ENCODE peak calls at places on chromosomes 6 and 20, in eight cellular contexts. Z, V, I, G, D, B, P and L are unnamed samples.

GRCh38 chr6:159151266-159151855 is 17.8 kb upstream of the FNDC1 start:
- DNase-seq in Z (peak; percentile 41), V (no peak), I (peak; percentile 47), G (peak; percentile 51), D (peak; percentile 73), B (peak; percentile 39), P (peak; percentile 33), L (peak; percentile 73)

GRCh38 chr20:50333856-50334255 is 143.2 kb downstream of the CEBPB start:
- DNase-seq in Z (no peak), V (no peak), I (peak; percentile 26), G (no peak), D (peak; percentile 77), B (peak; percentile 95), P (no peak), L (no peak)

GRCh38 chr6:82467338-82467737 is 103.7 kb downstream of the TPBG start:
- DNase-seq in Z (no peak), V (no peak), I (no peak), G (no peak), D (no peak), B (peak; percentile 1), P (no peak), L (no peak)

GRCh38 chr6:165800337-165800736 is 137.3 kb upstream of the PDE10A start:
- DNase-seq in Z (no peak), V (no peak), I (no peak), G (no peak), D (no peak), B (no peak), P (no peak), L (no peak)

GRCh38 chr20:40683221-40683893 is 5.7 kb downstream of the MAFB start:
- DNase-seq in Z (peak; percentile 47), V (peak; percentile 75), I (no peak), G (no peak), D (peak; percentile 33), B (peak; percentile 24), P (no peak), L (no peak)

GRCh38 chr6:3690506-3690905 is 61.0 kb downstream of the PXDC1 start:
- DNase-seq in Z (no peak), V (no peak), I (no peak), G (no peak), D (no peak), B (no peak), P (no peak), L (no peak)

GRCh38 chr6:72374864-72375263 is 247.0 kb upstream of the KCNQ5 start:
- DNase-seq in Z (no peak), V (no peak), I (no peak), G (no peak), D (peak; percentile 12), B (no peak), P (no peak), L (no peak)

GRCh38 chr20:43642548-43642947 is 24.4 kb upstream of the MYBL2 start:
- DNase-seq in Z (no peak), V (no peak), I (no peak), G (no peak), D (no peak), B (no peak), P (no peak), L (no peak)

GRCh38 chr6:75217203-75217602 is 11.3 kb upstream of the COL12A1 start:
- DNase-seq in Z (no peak), V (no peak), I (no peak), G (no peak), D (peak; percentile 51), B (peak; percentile 63), P (no peak), L (no peak)

DNA sequence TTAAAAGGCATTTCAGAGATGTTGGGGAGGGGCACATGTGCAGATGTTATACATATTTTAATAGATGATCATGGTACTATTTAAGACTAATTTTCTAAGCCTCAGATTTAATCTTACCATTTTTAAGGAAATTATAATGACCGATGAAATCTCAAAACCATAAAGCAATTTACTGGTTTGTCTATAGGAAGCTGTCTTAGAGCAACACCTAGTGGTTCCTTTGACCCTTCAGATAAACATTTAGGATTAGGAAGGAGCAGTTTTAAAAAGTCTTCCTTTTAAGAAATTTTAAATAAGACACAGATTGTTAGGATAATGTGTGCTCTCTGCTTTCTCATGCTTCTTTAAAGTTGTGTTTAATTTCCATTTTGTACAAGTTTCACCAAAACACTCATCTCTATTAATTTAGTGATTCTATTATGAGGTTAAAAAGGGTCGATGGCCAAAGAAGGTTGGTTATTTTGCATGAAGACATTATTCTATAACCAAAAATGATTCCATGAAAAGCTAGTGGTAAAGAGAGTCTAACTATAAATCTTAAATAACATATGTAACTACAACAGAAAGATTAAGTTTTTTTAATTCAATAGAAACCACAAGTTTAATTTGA is 376.4 kb downstream of the HACE1 start:
- DNase-seq in Z (no peak), V (no peak), I (no peak), G (peak; percentile 15), D (no peak), B (no peak), P (no peak), L (no peak)
- TF ChIP-seq CTCF in Z (no peak), V (peak; percentile 34), I (peak; percentile 30), G (peak; percentile 42), D (no peak), B (no peak), P (peak; percentile 12), L (peak; percentile 12)

DNA sequence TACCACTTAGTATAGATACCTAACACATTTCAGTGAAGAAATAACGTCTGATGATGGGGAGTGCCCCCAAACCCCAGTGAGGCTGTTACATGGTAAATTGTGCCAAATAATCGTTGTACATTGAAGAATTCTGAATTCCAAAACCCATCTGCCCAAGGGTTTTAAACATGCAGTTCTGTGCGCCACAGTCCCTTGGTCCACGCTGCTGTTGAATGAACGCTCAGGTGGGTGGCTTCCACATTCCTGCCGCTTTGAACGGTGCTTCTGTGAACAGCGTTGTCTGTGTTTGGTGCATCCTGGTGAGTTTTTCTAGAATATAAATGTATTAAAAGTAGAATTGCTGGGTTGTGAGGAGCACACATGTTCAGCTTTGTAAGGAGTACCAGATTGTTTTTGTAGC is 2.9 kb downstream of the GID8 start:
- DNase-seq in Z (no peak), V (peak; percentile 23), I (no peak), G (no peak), D (no peak), B (no peak), P (no peak), L (no peak)
- H3K36me3 ChIP-seq in Z (peaks cover 8% of the 10 kb centered on the region), V (peaks cover 47% of the 10 kb centered on the region), I (peaks cover 48% of the 10 kb centered on the region), G (peaks cover 29% of the 10 kb centered on the region), D (peaks cover 28% of the 10 kb centered on the region), B (peaks cover 9% of the 10 kb centered on the region), P (no peaks in the 10 kb centered on the region), L (peaks cover 37% of the 10 kb centered on the region)

GRCh38 chr6:95815389-95816056 is 200.3 kb upstream of the FUT9 start:
- DNase-seq in Z (no peak), V (no peak), I (no peak), G (no peak), D (no peak), B (no peak), P (no peak), L (no peak)

GRCh38 chr6:95819461-95819860 is 196.3 kb upstream of the FUT9 start:
- DNase-seq in Z (no peak), V (no peak), I (no peak), G (no peak), D (no peak), B (no peak), P (no peak), L (no peak)

DNA sequence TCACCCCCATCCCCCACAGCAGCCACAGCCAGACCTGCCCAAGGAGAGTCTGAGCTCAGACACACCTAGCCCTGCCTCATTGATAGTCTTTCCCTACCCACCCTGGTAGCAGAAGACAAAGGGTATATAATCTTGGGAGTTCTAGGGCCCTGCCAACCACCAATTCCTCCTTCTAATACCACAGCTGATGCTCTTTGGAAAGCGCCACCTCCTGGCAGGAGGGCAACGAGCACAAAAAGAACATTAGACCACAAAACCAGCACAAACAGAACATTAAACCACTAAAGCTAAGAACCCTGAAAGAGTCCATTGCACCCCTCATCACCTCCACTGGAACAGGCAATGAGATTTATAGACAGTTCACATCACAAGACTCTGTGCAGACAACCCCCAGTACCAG is 195.8 kb upstream of the FUT9 start:
- DNase-seq in Z (no peak), V (no peak), I (no peak), G (no peak), D (no peak), B (no peak), P (no peak), L (no peak)
- TF ChIP-seq CTCF in Z (no peak), V (no peak), I (no peak), G (peak; percentile 39), D (no peak), B (no peak), P (no peak), L (no peak)

GRCh38 chr6:7707787-7708186 is 18.1 kb upstream of the BMP6 start:
- DNase-seq in Z (no peak), V (no peak), I (no peak), G (no peak), D (peak; percentile 68), B (peak; percentile 53), P (no peak), L (no peak)

GRCh38 chr6:7706269-7706668 is 19.6 kb upstream of the BMP6 start:
- DNase-seq in Z (no peak), V (no peak), I (no peak), G (no peak), D (no peak), B (no peak), P (no peak), L (no peak)

GRCh38 chr6:7703148-7703680 is 22.7 kb upstream of the BMP6 start:
- DNase-seq in Z (no peak), V (no peak), I (no peak), G (no peak), D (no peak), B (no peak), P (no peak), L (no peak)

GRCh38 chr6:7701212-7701834 is 24.6 kb upstream of the BMP6 start:
- DNase-seq in Z (no peak), V (no peak), I (no peak), G (no peak), D (no peak), B (no peak), P (no peak), L (no peak)

GRCh38 chr6:7705483-7705882 is 20.4 kb upstream of the BMP6 start:
- DNase-seq in Z (no peak), V (no peak), I (no peak), G (no peak), D (no peak), B (no peak), P (no peak), L (no peak)
- H3K36me3 ChIP-seq in Z (no peaks in the 10 kb centered on the region), V (no peaks in the 10 kb centered on the region), I (no peaks in the 10 kb centered on the region), G (no peaks in the 10 kb centered on the region), D (no peaks in the 10 kb centered on the region), B (no peaks in the 10 kb centered on the region), P (no peaks in the 10 kb centered on the region), L (no peaks in the 10 kb centered on the region)

DNA sequence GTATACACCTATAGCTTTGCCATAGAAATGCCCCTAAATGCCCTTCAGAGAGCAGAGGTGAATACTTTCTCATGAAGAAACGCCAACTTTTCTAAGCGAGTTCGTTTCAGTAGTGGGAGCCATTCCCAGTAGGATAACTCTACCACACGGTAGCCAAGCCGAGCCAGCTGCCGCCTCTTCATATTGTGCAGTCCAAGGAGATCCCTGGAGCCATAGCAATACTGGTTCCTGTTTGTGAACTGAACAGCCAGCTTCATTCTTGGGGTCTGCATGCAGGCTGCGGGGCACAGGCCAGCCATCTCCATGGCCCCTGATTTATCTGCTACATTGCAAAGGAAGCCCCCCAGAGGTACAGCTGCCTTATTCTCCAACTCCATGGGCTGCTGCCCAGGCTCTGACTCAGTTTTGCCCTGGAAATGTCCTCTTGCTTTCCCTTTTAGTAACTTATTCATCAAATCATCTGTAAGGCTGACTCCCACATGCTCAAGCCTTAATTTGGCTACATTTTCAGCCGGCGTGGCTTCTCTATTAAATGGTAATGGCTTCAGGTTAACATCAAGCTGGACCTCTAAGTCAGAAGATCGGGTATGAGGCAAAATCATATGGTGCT is 12.8 kb downstream of the FASTKD5 start:
- DNase-seq in Z (no peak), V (no peak), I (no peak), G (no peak), D (no peak), B (peak; percentile 56), P (no peak), L (no peak)
- TF ChIP-seq CTCF in Z (no peak), V (no peak), I (no peak), G (no peak), D (no peak), B (no peak), P (no peak), L (no peak)